ENCODE peak calls at places on chromosomes 1 and 21, in nine cellular contexts. C is pancreas; T is Peyer's patch; E is mammary epithelial cell; R is BE2C; L is GM23248; O is right lobe of liver; Z is CD8-positive, alpha-beta memory T cell; H is Karpas-422. D is an unnamed sample. For H3K4me1, the result is how much of the 10 kb centered on the place peaks cover.

GRCh38 chr1:94218332-94218731 is 19.1 kb downstream of the ARHGAP29 start:
- DNase-seq in R (no peak), H (no peak), O (no peak), Z (no peak), L (no peak), C (no peak), E (no peak), T (no peak), D (no peak)

GRCh38 chr1:202130275-202130646 is 7.5 kb downstream of the GPR37L1 start:
- DNase-seq in T (no peak), R (no peak), O (no peak), C (no peak), H (no peak), L (no peak), Z (no peak), E (no peak), D (no peak)

GRCh38 chr1:46613661-46614603 is 2.7 kb downstream of the MOB3C start:
- DNase-seq in O (peak), H (no peak), R (no peak), T (peak), E (peak), L (peak), Z (peak), C (peak), D (peak)

GRCh38 chr1:92909321-92909720 is 51.9 kb downstream of the DIPK1A start:
- DNase-seq in H (no peak), Z (no peak), O (no peak), L (peak), R (no peak), C (no peak), E (peak), T (no peak), D (no peak)

GRCh38 chr1:164033782-164034181 is 525.2 kb upstream of the PBX1 start:
- DNase-seq in R (no peak), T (no peak), O (no peak), H (no peak), Z (no peak), L (no peak), E (no peak), C (no peak), D (no peak)

GRCh38 chr1:71783096-71783495 is 499.2 kb downstream of the NEGR1 start:
- DNase-seq in H (no peak), L (no peak), R (no peak), Z (no peak), C (no peak), T (no peak), E (no peak), O (no peak), D (no peak)

GRCh38 chr1:101451888-101452287 is 215.1 kb downstream of the S1PR1 start:
- DNase-seq in L (no peak), T (no peak), H (no peak), R (no peak), O (no peak), E (no peak), C (no peak), Z (no peak), D (no peak)

GRCh38 chr1:187096689-187097088 is 267.9 kb downstream of the PLA2G4A start:
- DNase-seq in R (no peak), O (no peak), L (peak), C (no peak), H (no peak), E (no peak), T (no peak), Z (no peak), D (no peak)

GRCh38 chr1:6547301-6547700 is 7.0 kb downstream of the NOL9 start:
- DNase-seq in Z (no peak), L (peak), T (no peak), R (no peak), E (peak), O (no peak), H (no peak), C (no peak), D (peak)

GRCh38 chr1:78377356-78377928 is 113.3 kb upstream of the PTGFR start:
- DNase-seq in C (no peak), L (no peak), Z (no peak), R (no peak), H (no peak), O (no peak), E (peak), T (no peak), D (no peak)

GRCh38 chr1:3530931-3531818 is 76.7 kb downstream of the ARHGEF16 start:
- DNase-seq in Z (peak), C (peak), T (peak), E (peak), H (peak), O (peak), R (peak), L (peak), D (peak)

GRCh38 chr1:236181059-236181458 is 38.7 kb downstream of the GPR137B start:
- DNase-seq in C (no peak), R (no peak), E (no peak), O (no peak), L (peak), Z (no peak), T (no peak), H (no peak), D (no peak)

GRCh38 chr1:210516092-210516491 is 187.4 kb downstream of the HHAT start:
- DNase-seq in O (no peak), Z (no peak), H (no peak), T (no peak), E (no peak), R (no peak), C (no peak), L (no peak), D (no peak)

GRCh38 chr1:61851235-61851634 is 109.0 kb downstream of the PATJ start:
- DNase-seq in L (no peak), T (no peak), R (no peak), E (no peak), C (no peak), Z (no peak), O (no peak), H (no peak), D (no peak)

GRCh38 chr21:28385845-28386244 is 606.8 kb downstream of the LTN1 start:
- DNase-seq in C (no peak), Z (no peak), O (no peak), R (no peak), E (no peak), T (no peak), L (no peak), H (no peak), D (no peak)

GRCh38 chr1:41397020-41397419 is 35.8 kb downstream of the FOXO6 start:
- DNase-seq in H (no peak), O (no peak), T (no peak), R (no peak), L (no peak), C (no peak), E (no peak), Z (no peak), D (no peak)

GRCh38 chr21:41112740-41113692 is 54.9 kb upstream of the BACE2 start:
- DNase-seq in Z (no peak), E (peak), H (no peak), L (peak), C (no peak), R (no peak), T (no peak), O (no peak), D (no peak)

GRCh38 chr1:235295902-235296350 is 32.1 kb downstream of the ARID4B start:
- DNase-seq in O (no peak), Z (no peak), H (no peak), R (no peak), L (no peak), T (no peak), C (peak), E (peak), D (no peak)

GRCh38 chr1:5643360-5644090 is 348.7 kb downstream of the NPHP4 start:
- DNase-seq in Z (no peak), E (no peak), L (no peak), H (no peak), T (no peak), O (no peak), R (no peak), C (peak), D (no peak)

GRCh38 chr21:36990508-36991205 is 15.8 kb upstream of the RIPPLY3 start:
- DNase-seq in C (no peak), L (no peak), O (no peak), Z (no peak), R (no peak), T (no peak), H (no peak), E (no peak), D (no peak)

GRCh38 chr1:152753586-152753985 is 4.2 kb upstream of the KPRP start:
- DNase-seq in R (no peak), Z (no peak), O (no peak), L (no peak), H (no peak), E (no peak), C (no peak), T (no peak), D (no peak)

GRCh38 chr1:2049517-2050481 is at the start of gene PRKCZ:
- DNase-seq in R (no peak), Z (peak), H (no peak), C (peak), O (peak), L (peak), E (peak), T (peak), D (peak)

GRCh38 chr1:118113261-118113660 is 71.8 kb downstream of the SPAG17 start:
- DNase-seq in T (no peak), R (no peak), L (peak), Z (no peak), H (no peak), E (peak), O (no peak), C (no peak), D (no peak)

GRCh38 chr1:192445849-192446489 is 129.2 kb downstream of the RGS21 start:
- DNase-seq in R (peak), O (peak), Z (peak), E (peak), L (peak), C (peak), T (no peak), H (peak), D (peak)

GRCh38 chr1:41670558-41670957 is 186.1 kb upstream of the EDN2 start:
- DNase-seq in E (peak), C (no peak), R (no peak), O (no peak), L (peak), Z (no peak), T (no peak), H (no peak), D (no peak)

GRCh38 chr1:84698151-84698651 is 7.9 kb upstream of the SSX2IP start:
- DNase-seq in C (no peak), L (peak), T (no peak), H (no peak), R (no peak), E (peak), O (no peak), Z (no peak), D (no peak)

GRCh38 chr1:17434016-17434415 is 5.5 kb downstream of the RCC2 start:
- DNase-seq in C (no peak), T (no peak), E (no peak), L (no peak), R (no peak), H (no peak), Z (no peak), O (no peak), D (no peak)

GRCh38 chr21:35102488-35103407 is 53.6 kb upstream of the RUNX1 start:
- DNase-seq in R (no peak), O (no peak), H (peak), E (peak), T (no peak), C (no peak), Z (no peak), L (no peak), D (peak)

GRCh38 chr1:211894312-211894711 is 63.7 kb upstream of the LPGAT1 start:
- DNase-seq in O (no peak), H (no peak), Z (no peak), C (no peak), T (no peak), E (no peak), R (no peak), L (no peak), D (no peak)

GRCh38 chr1:236887081-236887480 is 92.0 kb downstream of the MTR start:
- DNase-seq in L (no peak), T (no peak), O (no peak), H (no peak), E (no peak), R (no peak), C (no peak), Z (no peak), D (no peak)

GRCh38 chr1:186985889-186986491 is 157.2 kb downstream of the PLA2G4A start:
- DNase-seq in H (peak), E (peak), R (no peak), T (no peak), O (no peak), L (peak), C (peak), Z (no peak), D (no peak)

GRCh38 chr1:43938892-43939587 is 5.4 kb downstream of the ARTN start:
- DNase-seq in C (no peak), R (no peak), H (no peak), T (no peak), O (no peak), Z (no peak), L (no peak), E (no peak), D (no peak)

GRCh38 chr1:198638441-198638840 is 399 bp upstream of the PTPRC start:
- DNase-seq in C (no peak), T (no peak), Z (no peak), O (no peak), L (no peak), E (no peak), H (peak), R (no peak), D (no peak)

GRCh38 chr1:198641506-198641905 is 2.7 kb downstream of the PTPRC start:
- DNase-seq in Z (no peak), C (no peak), R (no peak), L (peak), E (peak), O (no peak), T (no peak), H (peak), D (no peak)

GRCh38 chr1:198637915-198638437 is 864 bp upstream of the PTPRC start:
- DNase-seq in T (no peak), H (peak), Z (no peak), R (no peak), O (no peak), E (no peak), C (no peak), L (no peak), D (no peak)

GRCh38 chr1:198638894-198639319 is at the start of gene PTPRC:
- DNase-seq in E (no peak), C (no peak), O (no peak), H (peak), R (no peak), T (no peak), Z (no peak), L (no peak), D (no peak)

GRCh38 chr1:198639581-198640235 is 868 bp downstream of the PTPRC start:
- DNase-seq in C (no peak), H (peak), T (no peak), L (no peak), O (no peak), R (no peak), Z (no peak), E (no peak), D (no peak)
- H3K4me3 ChIP-seq in C (peak), H (peak), T (peak), L (no peak), O (no peak), R (no peak), Z (peak), E (no peak), D (peak)

DNA sequence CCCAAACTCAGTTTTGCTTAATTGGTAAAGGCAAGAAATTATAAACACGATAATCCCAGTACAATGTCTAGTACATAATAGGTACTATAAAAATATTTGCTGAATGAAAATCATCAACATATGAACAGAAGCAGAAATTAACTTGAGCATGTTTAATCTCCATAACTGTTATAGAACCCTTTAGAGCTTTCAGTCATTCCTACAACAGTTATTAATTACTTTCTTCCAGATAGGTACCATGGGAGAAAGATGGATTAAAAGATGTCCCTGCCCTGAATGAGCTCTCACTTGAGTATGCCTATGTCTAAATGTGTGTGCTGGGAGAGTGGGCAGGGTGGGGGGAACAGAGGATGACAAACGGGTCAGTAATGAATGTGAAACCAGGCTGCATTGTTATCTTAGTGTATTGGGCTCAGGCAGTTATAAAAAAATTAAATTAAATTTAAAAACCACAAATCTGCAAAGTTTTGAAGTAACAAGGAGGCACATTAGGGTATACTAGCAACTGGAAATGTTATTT is 2.4 kb downstream of the EPS15 start:
- DNase-seq in C (no peak), R (no peak), Z (no peak), H (peak), T (no peak), E (no peak), L (peak), O (no peak), D (no peak)
- H3K4me1 ChIP-seq in C (under half), R (under half), Z (half or more), H (half or more), T (under half), E (under half), L (half or more), O (under half), D (under half)

DNA sequence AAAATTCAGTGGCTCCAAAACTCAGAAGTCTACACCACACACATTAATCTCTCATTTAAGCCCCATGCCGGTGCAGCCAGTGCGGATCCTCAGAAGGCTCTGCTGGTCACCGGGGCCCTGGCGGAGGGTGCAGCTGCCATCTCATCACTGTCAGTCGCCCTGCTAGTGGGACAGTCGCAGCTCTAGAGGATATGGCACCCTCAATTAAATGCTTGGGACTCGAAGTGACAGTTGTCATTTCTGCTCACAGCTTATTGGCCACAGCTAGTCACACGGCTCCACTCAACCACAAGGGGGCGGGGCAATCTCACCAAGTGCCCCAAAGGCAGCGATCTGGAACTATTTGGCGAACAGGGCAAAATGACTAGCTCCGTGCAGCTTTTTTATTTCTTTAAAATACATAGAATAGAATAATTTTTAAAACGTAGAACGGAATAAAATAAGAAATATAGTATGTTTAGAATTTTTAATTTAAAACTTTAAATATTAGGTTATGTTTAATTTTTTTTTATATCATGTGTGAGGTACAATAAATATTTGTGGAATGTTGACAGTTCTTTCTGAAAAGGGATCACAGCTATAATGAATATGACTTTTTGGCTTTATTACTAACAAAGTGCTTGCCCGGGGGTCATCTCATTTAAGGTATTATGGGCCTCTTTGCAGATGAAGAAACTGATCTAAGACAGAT is 8.0 kb upstream of the MAN1C1 start:
- DNase-seq in C (peak), L (peak), Z (peak), R (peak), O (peak), H (peak), T (peak), E (peak), D (peak)
- H3K4me3 ChIP-seq in C (peak), L (peak), Z (peak), R (peak), O (no peak), H (no peak), T (no peak), E (no peak), D (peak)

GRCh38 chr1:217953922-217954321 is 322.8 kb downstream of the SPATA17 start:
- DNase-seq in C (peak), E (peak), T (no peak), O (no peak), L (no peak), R (no peak), H (no peak), Z (no peak), D (no peak)

GRCh38 chr1:217944550-217944949 is 313.4 kb downstream of the SPATA17 start:
- DNase-seq in Z (no peak), E (no peak), H (no peak), C (no peak), R (no peak), L (no peak), O (no peak), T (no peak), D (no peak)

GRCh38 chr1:217953330-217953729 is 322.2 kb downstream of the SPATA17 start:
- DNase-seq in C (no peak), R (no peak), L (no peak), Z (no peak), E (no peak), O (no peak), H (no peak), T (no peak), D (no peak)

GRCh38 chr1:217946581-217946980 is 315.4 kb downstream of the SPATA17 start:
- DNase-seq in L (no peak), E (no peak), H (no peak), O (no peak), T (no peak), R (no peak), Z (no peak), C (no peak), D (no peak)

GRCh38 chr1:217948741-217949140 is 317.6 kb downstream of the SPATA17 start:
- DNase-seq in T (no peak), R (no peak), C (no peak), E (peak), L (no peak), H (no peak), O (no peak), Z (no peak), D (no peak)
- H3K4me1 ChIP-seq in T (under half), R (under half), C (under half), E (under half), L (under half), H (under half), O (under half), Z (under half), D (under half)

GRCh38 chr1:51504806-51505525 is 14.1 kb downstream of the EPS15 start:
- DNase-seq in O (peak), L (no peak), T (no peak), Z (no peak), H (no peak), E (no peak), R (no peak), C (no peak), D (no peak)

GRCh38 chr1:51509773-51510172 is 9.3 kb downstream of the EPS15 start:
- DNase-seq in O (no peak), H (no peak), T (no peak), C (no peak), R (no peak), L (no peak), Z (no peak), E (no peak), D (no peak)

GRCh38 chr1:51512120-51512519 is 6.9 kb downstream of the EPS15 start:
- DNase-seq in C (no peak), E (no peak), T (no peak), R (no peak), Z (no peak), H (peak), L (no peak), O (no peak), D (no peak)

GRCh38 chr1:51506537-51506936 is 12.5 kb downstream of the EPS15 start:
- DNase-seq in R (no peak), O (no peak), E (peak), H (peak), Z (no peak), C (no peak), L (peak), T (no peak), D (no peak)
- H3K4me3 ChIP-seq in R (no peak), O (no peak), E (peak), H (peak), Z (no peak), C (no peak), L (peak), T (no peak), D (peak)

GRCh38 chr21:42454791-42455190 is 41.2 kb downstream of the RSPH1 start:
- DNase-seq in L (no peak), T (no peak), R (no peak), E (no peak), C (no peak), Z (no peak), H (no peak), O (no peak), D (no peak)
- H3K4me1 ChIP-seq in L (under half), T (under half), R (under half), E (under half), C (under half), Z (under half), H (under half), O (under half), D (under half)